ENCODE peak calls at places on chromosomes 6 and 20, in six cellular contexts. N, P, R, A, X and H are unnamed samples.

GRCh38 chr6:42193491-42193894 is 1.3 kb downstream of the GUCA1B start:
- DNase-seq in P (no peak), R (no peak), N (no peak), A (no peak), X (no peak), H (no peak)

GRCh38 chr6:127606131-127606562 is 29.2 kb downstream of the C6orf58 start:
- DNase-seq in A (peak), N (no peak), X (no peak), P (no peak), R (no peak), H (no peak)

GRCh38 chr6:112252571-112253504 is 1.5 kb downstream of the LAMA4 start:
- DNase-seq in R (no peak), A (no peak), X (no peak), P (peak), N (no peak), H (no peak)

GRCh38 chr6:80126657-80127350 is 20.3 kb downstream of the BCKDHB start:
- DNase-seq in A (no peak), R (no peak), N (no peak), X (no peak), P (no peak), H (no peak)

GRCh38 chr20:43357352-43357751 is 100.3 kb upstream of the SRSF6 start:
- DNase-seq in P (no peak), X (no peak), A (no peak), R (no peak), N (no peak), H (no peak)

GRCh38 chr20:12354725-12355124 is 437.0 kb downstream of the BTBD3 start:
- DNase-seq in A (no peak), R (no peak), X (no peak), P (no peak), N (no peak), H (no peak)

GRCh38 chr6:105793132-105793531 is 293.0 kb upstream of the PRDM1 start:
- DNase-seq in N (no peak), X (no peak), P (no peak), R (no peak), A (no peak), H (no peak)

GRCh38 chr6:15259766-15260098 is 13.9 kb downstream of the JARID2 start:
- DNase-seq in R (no peak), P (no peak), X (no peak), N (no peak), A (no peak), H (no peak)

GRCh38 chr6:89999154-89999553 is 104.9 kb downstream of the GJA10 start:
- DNase-seq in N (peak), X (no peak), A (no peak), R (no peak), P (peak), H (no peak)

GRCh38 chr6:3669916-3670315 is 81.6 kb downstream of the PXDC1 start:
- DNase-seq in P (no peak), A (no peak), R (no peak), X (no peak), N (no peak), H (no peak)

GRCh38 chr6:166351715-166352285 is 9.5 kb upstream of the SFT2D1 start:
- DNase-seq in P (no peak), X (no peak), A (no peak), R (no peak), N (no peak), H (no peak)

GRCh38 chr6:43983632-43984031 is 143.6 kb downstream of the MRPL14 start:
- DNase-seq in A (no peak), X (no peak), R (no peak), P (no peak), N (no peak), H (peak)

GRCh38 chr20:53930651-53931504 is 139.5 kb downstream of the BCAS1 start:
- DNase-seq in N (no peak), P (no peak), A (no peak), X (no peak), R (no peak), H (no peak)

GRCh38 chr6:106973841-106974336 is 640 bp downstream of the CD24 start:
- DNase-seq in A (peak), R (no peak), P (peak), N (peak), X (no peak), H (no peak)

GRCh38 chr6:33895296-33895695 is 91.5 kb upstream of the MLN start:
- DNase-seq in A (no peak), R (no peak), X (no peak), N (no peak), P (no peak), H (no peak)

GRCh38 chr6:71035871-71036270 is 79.0 kb upstream of the B3GAT2 start:
- DNase-seq in X (no peak), A (no peak), N (no peak), P (no peak), R (no peak), H (no peak)

GRCh38 chr6:93337014-93337413 is 82.3 kb downstream of the EPHA7 start:
- DNase-seq in N (no peak), R (no peak), X (no peak), A (no peak), P (no peak), H (no peak)

GRCh38 chr20:23629017-23629541 is 8.7 kb downstream of the CST3 start:
- DNase-seq in P (no peak), A (peak), X (no peak), N (no peak), R (no peak), H (no peak)

GRCh38 chr6:74534485-74535211 is 671.2 kb downstream of the COL12A1 start:
- DNase-seq in R (no peak), A (peak), N (no peak), X (no peak), P (no peak), H (no peak)

GRCh38 chr6:166453651-166454050 is 70.9 kb upstream of the MPC1 start:
- DNase-seq in P (no peak), A (no peak), X (no peak), R (no peak), N (no peak), H (no peak)

GRCh38 chr6:108168026-108168463 is 2.2 kb downstream of the NR2E1 start:
- DNase-seq in N (no peak), X (no peak), P (no peak), A (no peak), R (no peak), H (no peak)

GRCh38 chr6:144351338-144351737 is 66.2 kb downstream of the UTRN start:
- DNase-seq in X (no peak), A (no peak), P (no peak), R (no peak), N (no peak), H (no peak)

GRCh38 chr6:161984707-161985106 is 710.8 kb upstream of the AGPAT4 start:
- DNase-seq in P (no peak), A (no peak), R (no peak), N (no peak), X (no peak), H (no peak)

GRCh38 chr20:4036351-4036750 is 21.0 kb upstream of the RNF24 start:
- DNase-seq in A (no peak), N (no peak), P (no peak), R (no peak), X (no peak), H (peak)

GRCh38 chr20:4041748-4042411 is 26.5 kb upstream of the RNF24 start:
- DNase-seq in X (no peak), A (peak), N (peak), P (no peak), R (no peak), H (peak)

GRCh38 chr20:4038676-4039075 is 23.3 kb upstream of the RNF24 start:
- DNase-seq in R (no peak), N (no peak), X (no peak), A (no peak), P (no peak), H (peak)

GRCh38 chr20:4040283-4041179 is 25.2 kb upstream of the RNF24 start:
- DNase-seq in R (no peak), P (no peak), N (no peak), A (no peak), X (no peak), H (peak)

GRCh38 chr20:4038047-4038459 is 22.7 kb upstream of the RNF24 start:
- DNase-seq in N (peak), P (peak), R (peak), A (no peak), X (peak), H (peak)
- TF ChIP-seq POLR2A in N (no peak), P (no peak), R (peak), A (no peak), X (peak), H (no peak)

GRCh38 chr20:5950271-5951031 is at the start of the genes MCM8 and TRMT6:
- DNase-seq in N (peak), A (peak), P (peak), X (peak), R (peak), H (peak)
- TF ChIP-seq POLR2A in N (no peak), A (peak), P (no peak), X (peak), R (peak), H (no peak)

GRCh38 chr20:49281059-49281912 is 3.4 kb upstream of the ZNFX1 start:
- DNase-seq in N (peak), R (no peak), P (no peak), X (no peak), A (no peak), H (no peak)
- TF ChIP-seq POLR2A in N (no peak), R (no peak), P (no peak), X (peak), A (no peak), H (no peak)

GRCh38 chr20:34515484-34516037 is 661 bp upstream of the DYNLRB1 start:
- DNase-seq in R (peak), X (peak), A (no peak), N (peak), P (no peak), H (peak)
- TF ChIP-seq POLR2A in R (peak), X (peak), A (no peak), N (no peak), P (no peak), H (no peak)

DNA sequence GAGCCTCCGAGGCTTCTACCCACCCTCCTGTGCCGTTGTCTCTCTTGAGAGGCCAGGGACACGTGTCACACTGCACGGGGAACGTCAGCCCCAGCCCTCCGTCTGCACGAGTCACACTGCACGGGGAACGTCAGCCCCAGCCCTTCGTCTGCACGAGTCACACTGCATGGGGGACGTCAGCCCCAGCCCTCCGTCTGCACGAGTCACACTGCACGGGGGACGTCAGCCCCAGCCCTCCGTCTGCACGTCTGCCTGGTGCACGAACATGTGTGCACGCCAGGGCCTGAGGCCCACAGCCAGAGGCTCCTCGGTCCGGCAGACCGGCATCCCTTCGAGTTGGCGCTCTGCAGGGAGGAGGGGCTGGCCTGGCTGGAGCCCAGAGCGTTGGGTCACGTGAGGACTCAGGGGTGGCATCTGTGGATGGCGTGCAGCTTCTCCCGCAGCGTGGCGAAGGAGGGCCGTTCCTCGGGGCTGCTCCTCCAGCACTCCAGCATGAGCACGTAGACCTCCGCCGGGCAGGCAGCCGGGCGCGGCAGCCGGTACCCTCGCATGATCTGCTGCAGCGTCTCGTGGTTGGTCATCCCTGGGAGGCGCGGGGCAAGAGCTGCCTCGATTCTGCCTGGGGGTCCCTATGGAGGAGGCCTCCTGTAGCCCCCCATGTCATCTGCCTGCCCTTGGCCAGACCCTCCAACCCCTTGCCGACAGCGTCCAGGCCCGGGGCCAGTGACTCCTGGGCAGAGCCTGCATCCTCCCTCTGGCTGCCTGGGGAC is 3.4 kb upstream of the PTK6 start:
- DNase-seq in X (no peak), P (no peak), R (no peak), A (no peak), N (no peak), H (no peak)
- TF ChIP-seq POLR2A in X (no peak), P (no peak), R (no peak), A (no peak), N (no peak), H (no peak)

DNA sequence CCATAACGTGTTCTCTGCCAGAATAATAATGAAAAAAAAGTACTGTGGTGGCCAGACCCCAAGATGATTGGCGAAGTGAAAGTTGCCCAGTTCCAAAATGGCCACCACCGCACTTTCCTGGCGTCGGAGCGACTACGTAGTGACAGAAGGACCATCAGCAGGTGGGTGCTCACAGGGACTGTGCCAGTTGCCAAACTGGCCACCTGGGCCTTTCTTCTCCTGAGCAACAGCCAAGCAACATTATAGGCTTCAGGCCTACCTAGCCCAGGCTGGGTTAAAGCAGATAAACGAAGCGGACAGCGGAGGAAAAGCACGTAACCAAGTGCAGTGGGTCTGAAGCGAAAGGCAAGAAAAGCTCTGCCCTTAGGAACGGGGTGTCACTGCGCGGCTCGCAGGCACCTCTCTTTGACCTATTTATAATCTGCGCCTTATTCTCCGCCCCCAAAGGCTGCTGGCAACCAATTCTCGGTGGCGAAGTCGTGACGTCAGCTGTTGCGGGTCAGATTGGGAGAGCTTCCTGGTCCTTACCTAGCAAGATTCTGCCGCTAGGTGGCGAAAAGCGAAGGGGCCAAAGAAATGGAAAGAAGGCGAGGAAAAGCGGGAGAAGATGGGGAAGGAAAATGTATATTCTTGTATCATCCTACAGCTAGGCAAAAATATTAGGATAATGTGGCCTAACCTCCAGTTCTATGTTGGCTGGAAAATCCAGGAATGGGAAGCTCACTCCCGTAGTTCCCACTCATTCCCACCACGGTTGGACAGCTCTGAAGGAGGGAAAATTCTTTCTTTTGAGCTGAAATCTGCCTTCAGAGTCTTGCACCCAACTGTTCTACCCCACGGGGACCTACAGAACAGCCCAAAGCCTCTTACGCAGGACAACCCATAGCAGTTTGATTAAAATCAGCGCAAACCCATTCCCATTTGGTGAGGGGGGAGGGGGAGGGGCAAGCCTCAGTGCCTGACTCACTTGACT is 6.9 kb upstream of the MOG start:
- DNase-seq in A (peak), X (peak), R (peak), N (peak), P (peak), H (peak)
- TF ChIP-seq POLR2A in A (peak), X (peak), R (peak), N (peak), P (peak), H (peak)

DNA sequence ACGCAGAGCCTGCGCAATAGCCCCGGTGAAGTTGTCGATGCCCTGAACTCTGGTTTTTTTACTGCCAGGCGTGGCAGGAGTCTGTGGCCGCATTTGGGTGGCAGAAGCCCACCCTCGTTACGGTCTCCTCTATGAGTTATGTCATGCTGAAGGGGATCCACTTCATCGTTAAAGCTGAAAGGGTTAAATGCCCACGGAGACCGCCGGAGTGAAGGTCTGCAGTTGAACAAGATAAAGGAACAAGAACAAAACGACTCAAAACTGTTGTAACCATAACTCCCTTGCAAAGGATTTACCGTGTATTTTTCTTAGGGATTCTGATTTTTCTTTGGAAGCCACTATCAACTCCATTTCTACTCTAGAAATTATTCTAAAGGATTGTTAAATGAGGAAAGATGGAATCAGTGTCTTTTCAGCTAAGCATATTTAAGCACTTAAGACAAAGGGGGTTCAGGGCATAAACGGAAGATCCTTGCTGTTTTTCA is 501 bp upstream of the ELOVL5 start:
- DNase-seq in X (no peak), P (no peak), A (no peak), N (no peak), R (no peak), H (no peak)
- TF ChIP-seq POLR2A in X (no peak), P (no peak), A (no peak), N (no peak), R (no peak), H (no peak)

DNA sequence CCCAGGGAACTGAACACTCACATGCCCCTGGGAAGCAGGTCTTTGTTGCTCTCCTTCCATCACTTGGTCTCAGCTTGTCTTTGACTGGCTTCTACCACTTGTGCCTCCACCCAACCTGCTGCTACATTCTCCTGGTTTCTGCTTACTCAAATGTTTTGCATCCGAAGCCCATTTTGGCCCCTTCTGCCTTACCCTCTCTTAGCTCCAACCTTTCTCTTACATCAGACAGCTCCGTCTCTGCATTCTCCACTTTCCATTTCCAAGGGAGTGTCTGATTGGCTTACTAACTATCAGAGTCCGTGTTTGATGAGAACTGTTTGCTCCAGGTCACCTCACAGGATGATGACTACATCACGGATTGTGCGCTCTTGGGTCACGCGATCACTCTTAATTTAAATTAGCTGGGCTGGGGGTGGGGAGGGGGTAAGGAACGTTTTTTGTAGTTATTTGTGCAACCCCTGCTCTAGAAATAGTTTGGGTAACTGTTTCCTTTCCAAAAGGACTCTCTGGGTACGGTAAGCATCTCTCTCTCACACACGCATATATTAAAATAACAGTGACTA is 844 bp upstream of the ABRACL start:
- DNase-seq in X (no peak), A (no peak), N (no peak), R (no peak), P (no peak), H (no peak)
- TF ChIP-seq POLR2A in X (peak), A (no peak), N (no peak), R (no peak), P (no peak), H (no peak)

GRCh38 chr6:170537329-170537728 is 15.8 kb downstream of the PSMB1 start:
- DNase-seq in X (no peak), N (no peak), R (no peak), P (no peak), A (no peak), H (no peak)

GRCh38 chr6:170545405-170545804 is 7.7 kb downstream of the PSMB1 start:
- DNase-seq in N (no peak), R (no peak), P (no peak), X (no peak), A (no peak), H (no peak)

DNA sequence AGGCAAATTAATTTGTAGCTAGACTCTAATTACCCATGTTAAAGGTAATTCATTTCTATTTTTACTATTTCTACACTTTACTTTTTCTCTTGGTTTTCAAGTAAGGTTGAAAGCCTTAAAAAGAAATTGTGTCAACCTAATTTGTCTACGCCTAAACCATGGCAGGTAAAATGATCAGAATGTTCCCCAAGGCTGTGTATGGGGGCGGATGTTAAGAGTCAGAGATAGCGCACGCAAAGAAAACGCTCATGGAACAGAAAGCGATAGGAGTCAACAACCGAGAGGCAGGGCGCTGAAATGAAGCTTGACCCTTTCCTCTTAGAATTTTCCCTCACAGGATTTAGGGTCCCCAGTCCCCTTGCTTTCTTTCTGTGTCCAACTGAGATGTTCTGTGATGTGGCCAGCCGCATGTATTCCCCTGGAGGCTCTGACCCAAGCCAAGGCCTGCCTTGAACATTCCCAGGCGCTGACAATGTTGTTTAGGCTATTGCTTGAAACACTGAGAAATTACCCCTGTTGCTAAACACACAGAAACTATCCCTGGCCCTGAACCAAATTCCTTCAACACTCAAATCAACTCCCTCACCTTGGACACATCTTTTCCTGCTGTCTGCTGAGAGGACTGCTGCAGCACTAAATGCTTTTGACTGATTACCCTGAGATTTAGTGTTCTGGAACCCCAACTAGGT is 10.9 kb downstream of the PSMB1 start:
- DNase-seq in N (no peak), R (no peak), A (no peak), P (no peak), X (no peak), H (no peak)
- TF ChIP-seq POLR2A in N (no peak), R (no peak), A (no peak), P (no peak), X (no peak), H (no peak)